ENCODE peak calls at places on chromosomes 16 and 17, in four cellular contexts. One of them, this sample, is unnamed.

GRCh38 chr16:81366316-81366932 is 51.7 kb downstream of the GAN start:
- DNase-seq in GM10248: peak
- DNase-seq in lower lobe of right lung: no peak
- DNase-seq in HCT116: peak
- DNase-seq in this sample: peak

GRCh38 chr16:88639231-88640038 is 1.1 kb downstream of the IL17C start:
- DNase-seq in GM10248: no peak
- DNase-seq in HCT116: no peak
- DNase-seq in lower lobe of right lung: peak
- DNase-seq in this sample: no peak

GRCh38 chr17:57255182-57255775 is 1.0 kb upstream of the MSI2 start:
- DNase-seq in HCT116: no peak
- DNase-seq in lower lobe of right lung: no peak
- DNase-seq in GM10248: no peak
- DNase-seq in this sample: no peak

GRCh38 chr16:1788708-1789100 is 4.8 kb downstream of the IGFALS start:
- DNase-seq in GM10248: no peak
- DNase-seq in lower lobe of right lung: peak
- DNase-seq in HCT116: no peak
- DNase-seq in this sample: no peak

GRCh38 chr16:57808589-57808988 is 6.3 kb upstream of the KIFC3 start:
- DNase-seq in GM10248: no peak
- DNase-seq in lower lobe of right lung: no peak
- DNase-seq in HCT116: no peak
- DNase-seq in this sample: no peak

GRCh38 chr17:72632026-72632684 is 460.3 kb downstream of the SLC39A11 start:
- DNase-seq in GM10248: no peak
- DNase-seq in HCT116: no peak
- DNase-seq in lower lobe of right lung: no peak
- DNase-seq in this sample: no peak

GRCh38 chr17:34998205-34998604 is 17.9 kb downstream of the LIG3 start:
- DNase-seq in GM10248: peak
- DNase-seq in HCT116: peak
- DNase-seq in lower lobe of right lung: peak
- DNase-seq in this sample: no peak

GRCh38 chr16:964696-965395 is 5.9 kb downstream of the LMF1 start:
- DNase-seq in lower lobe of right lung: peak
- DNase-seq in GM10248: no peak
- DNase-seq in HCT116: no peak
- DNase-seq in this sample: no peak

GRCh38 chr16:15970202-15970601 is 20.8 kb downstream of the ABCC1 start:
- DNase-seq in HCT116: no peak
- DNase-seq in GM10248: no peak
- DNase-seq in lower lobe of right lung: no peak
- DNase-seq in this sample: no peak

GRCh38 chr17:41801374-41802062 is 10.2 kb downstream of the P3H4 start:
- DNase-seq in HCT116: peak
- DNase-seq in GM10248: peak
- DNase-seq in lower lobe of right lung: peak
- DNase-seq in this sample: no peak

GRCh38 chr17:77127735-77128361 is 12.9 kb upstream of the SEC14L1 start:
- DNase-seq in GM10248: no peak
- DNase-seq in HCT116: no peak
- DNase-seq in lower lobe of right lung: peak
- DNase-seq in this sample: no peak

GRCh38 chr17:19002805-19003542 is 1.6 kb downstream of the FAM83G start:
- DNase-seq in lower lobe of right lung: no peak
- DNase-seq in GM10248: no peak
- DNase-seq in HCT116: no peak
- DNase-seq in this sample: no peak

GRCh38 chr17:77728022-77728671 is 230.4 kb upstream of the TNRC6C start:
- DNase-seq in GM10248: no peak
- DNase-seq in HCT116: peak
- DNase-seq in lower lobe of right lung: no peak
- DNase-seq in this sample: peak

GRCh38 chr17:78307887-78308633 is 51.8 kb downstream of the SOCS3 start:
- DNase-seq in lower lobe of right lung: no peak
- DNase-seq in GM10248: no peak
- DNase-seq in HCT116: no peak
- DNase-seq in this sample: no peak

GRCh38 chr17:33416131-33416530 is 123.0 kb upstream of the ASIC2 start:
- DNase-seq in lower lobe of right lung: no peak
- DNase-seq in HCT116: no peak
- DNase-seq in GM10248: no peak
- DNase-seq in this sample: no peak

GRCh38 chr17:44439168-44439567 is 49.7 kb upstream of the ITGA2B start:
- DNase-seq in GM10248: no peak
- DNase-seq in lower lobe of right lung: no peak
- DNase-seq in HCT116: no peak
- DNase-seq in this sample: no peak

GRCh38 chr16:78210305-78210704 is 110.9 kb downstream of the WWOX start:
- DNase-seq in GM10248: no peak
- DNase-seq in HCT116: peak
- DNase-seq in lower lobe of right lung: no peak
- DNase-seq in this sample: no peak

GRCh38 chr17:5846001-5846400 is 224.2 kb upstream of the WSCD1 start:
- DNase-seq in lower lobe of right lung: no peak
- DNase-seq in GM10248: no peak
- DNase-seq in HCT116: no peak
- DNase-seq in this sample: no peak

GRCh38 chr16:89297870-89298545 is 80.5 kb downstream of the ZNF778 start:
- DNase-seq in GM10248: no peak
- DNase-seq in HCT116: no peak
- DNase-seq in lower lobe of right lung: no peak
- DNase-seq in this sample: no peak

GRCh38 chr17:15233022-15233805 is 31.9 kb downstream of the PMP22 start:
- DNase-seq in HCT116: no peak
- DNase-seq in lower lobe of right lung: no peak
- DNase-seq in GM10248: no peak
- DNase-seq in this sample: peak
- TF ChIP-seq CTCF in HCT116: peak
- TF ChIP-seq CTCF in lower lobe of right lung: no peak
- TF ChIP-seq CTCF in GM10248: no peak
- TF ChIP-seq CTCF in this sample: peak

DNA sequence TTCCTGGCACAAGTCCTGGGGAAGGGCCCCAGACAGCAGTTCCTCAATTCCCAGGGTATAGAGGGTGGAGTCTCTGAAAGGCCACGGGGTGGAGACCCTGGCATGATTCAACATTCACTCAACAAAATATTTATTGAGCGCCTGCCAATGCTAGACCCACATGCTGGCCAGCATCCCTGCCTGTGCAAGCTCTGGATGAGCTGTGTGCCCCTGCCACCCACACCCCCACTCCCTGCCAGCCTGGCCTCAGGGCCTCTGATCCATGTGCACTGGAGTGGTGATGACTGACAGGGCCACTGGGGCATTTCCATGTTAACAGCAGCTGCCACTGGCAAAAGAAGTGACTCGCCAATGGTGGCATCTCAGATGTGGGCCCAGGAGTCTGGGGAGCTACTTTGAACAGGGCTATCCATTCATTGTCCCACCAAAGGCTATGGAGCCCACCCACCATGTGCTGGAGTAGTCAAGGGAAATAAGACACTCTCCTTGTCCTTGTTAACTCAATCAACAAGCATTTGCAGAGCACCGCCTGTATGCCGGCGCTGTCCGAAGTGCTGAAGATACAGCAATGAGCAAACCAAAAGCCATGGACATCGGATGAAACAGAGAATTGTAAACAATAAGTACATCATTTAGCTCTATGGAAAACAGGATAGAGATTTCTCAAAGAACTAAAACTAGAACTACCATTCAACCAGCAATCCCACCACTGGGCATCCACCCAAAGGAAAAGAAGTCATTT is 3.0 kb upstream of the PRSS22 start:
- DNase-seq in GM10248: no peak
- DNase-seq in lower lobe of right lung: no peak
- DNase-seq in HCT116: no peak
- DNase-seq in this sample: no peak
- TF ChIP-seq CTCF in GM10248: no peak
- TF ChIP-seq CTCF in lower lobe of right lung: no peak
- TF ChIP-seq CTCF in HCT116: no peak
- TF ChIP-seq CTCF in this sample: no peak

GRCh38 chr16:4339909-4340308 is 11.2 kb downstream of the PAM16 start:
- DNase-seq in GM10248: no peak
- DNase-seq in lower lobe of right lung: peak
- DNase-seq in HCT116: no peak
- DNase-seq in this sample: no peak
- TF ChIP-seq CTCF in GM10248: no peak
- TF ChIP-seq CTCF in lower lobe of right lung: peak
- TF ChIP-seq CTCF in HCT116: no peak
- TF ChIP-seq CTCF in this sample: no peak

GRCh38 chr17:48908047-48908843 is at the start of gene UBE2Z:
- DNase-seq in lower lobe of right lung: peak
- DNase-seq in GM10248: peak
- DNase-seq in HCT116: peak
- DNase-seq in this sample: peak
- TF ChIP-seq CTCF in lower lobe of right lung: peak
- TF ChIP-seq CTCF in GM10248: no peak
- TF ChIP-seq CTCF in HCT116: no peak
- TF ChIP-seq CTCF in this sample: no peak

DNA sequence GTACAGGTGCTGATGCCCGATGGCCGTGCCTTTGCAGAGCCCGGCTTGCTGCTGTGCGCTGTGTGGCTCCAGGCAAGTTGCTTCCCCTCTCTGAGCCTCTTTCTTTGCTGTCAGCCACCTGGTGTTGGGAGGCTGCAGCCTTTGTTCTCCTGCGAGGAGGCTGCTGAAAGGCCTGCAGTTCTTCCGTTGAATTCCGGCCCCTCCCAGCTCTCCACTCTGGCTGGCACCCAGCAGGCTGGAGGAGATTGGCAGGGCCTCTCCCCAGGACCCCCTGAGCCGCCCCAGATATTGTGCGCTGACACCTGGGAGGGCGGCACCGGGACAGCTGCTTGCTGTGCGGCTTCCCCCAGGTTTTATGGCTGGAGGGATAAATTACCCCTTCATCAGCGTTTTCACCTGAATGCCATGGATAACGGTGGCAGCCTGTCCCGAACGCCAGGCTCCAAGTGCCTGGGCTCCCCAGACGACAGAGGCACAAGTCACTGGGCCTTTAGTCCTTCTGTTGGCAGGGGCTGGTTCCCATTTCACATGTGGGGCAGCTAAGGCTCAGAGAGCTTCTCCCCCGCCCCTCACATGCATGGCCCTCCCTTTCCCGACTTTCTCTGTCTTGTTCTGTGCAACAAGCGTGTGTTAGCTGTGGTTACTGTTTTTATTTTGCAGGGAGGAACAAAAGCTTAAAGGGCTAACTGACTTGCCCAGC is 35.1 kb upstream of the GSE1 start:
- DNase-seq in GM10248: no peak
- DNase-seq in lower lobe of right lung: no peak
- DNase-seq in HCT116: no peak
- DNase-seq in this sample: no peak
- TF ChIP-seq CTCF in GM10248: no peak
- TF ChIP-seq CTCF in lower lobe of right lung: no peak
- TF ChIP-seq CTCF in HCT116: no peak
- TF ChIP-seq CTCF in this sample: no peak

DNA sequence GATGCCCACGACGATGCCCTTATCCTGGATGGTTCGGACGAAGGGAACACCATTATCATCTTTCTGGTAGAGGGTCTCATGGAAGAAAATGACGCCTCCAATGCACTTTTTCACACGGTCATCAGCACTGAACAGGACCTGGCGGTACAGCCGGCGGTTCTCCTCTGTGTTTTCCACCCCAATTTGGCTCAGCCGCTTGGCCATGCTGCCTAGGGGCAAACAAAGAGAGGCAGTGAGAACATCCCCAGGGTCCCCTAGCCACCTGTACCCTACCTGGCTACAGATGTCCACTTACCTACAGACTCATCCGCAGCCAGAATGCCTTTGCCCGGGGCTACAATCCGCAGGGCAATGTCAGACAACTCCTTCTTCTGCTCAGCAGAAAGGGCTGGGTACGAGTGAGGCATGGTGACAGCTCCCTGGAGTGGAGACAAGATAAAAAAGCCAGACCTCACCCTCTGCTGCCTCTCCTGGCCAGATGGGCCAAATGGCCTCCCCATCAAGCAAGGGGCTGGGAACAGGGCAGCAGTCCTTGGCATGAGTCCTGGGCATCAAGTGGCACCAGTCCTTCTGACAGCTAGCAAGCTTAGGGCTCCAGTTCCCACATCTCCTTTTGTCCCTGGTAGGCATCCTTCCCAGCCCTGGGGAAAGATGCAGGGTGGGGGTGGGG is 1.4 kb downstream of the ALDOC start:
- DNase-seq in HCT116: no peak
- DNase-seq in lower lobe of right lung: no peak
- DNase-seq in GM10248: no peak
- DNase-seq in this sample: no peak
- TF ChIP-seq CTCF in HCT116: no peak
- TF ChIP-seq CTCF in lower lobe of right lung: no peak
- TF ChIP-seq CTCF in GM10248: peak
- TF ChIP-seq CTCF in this sample: no peak

DNA sequence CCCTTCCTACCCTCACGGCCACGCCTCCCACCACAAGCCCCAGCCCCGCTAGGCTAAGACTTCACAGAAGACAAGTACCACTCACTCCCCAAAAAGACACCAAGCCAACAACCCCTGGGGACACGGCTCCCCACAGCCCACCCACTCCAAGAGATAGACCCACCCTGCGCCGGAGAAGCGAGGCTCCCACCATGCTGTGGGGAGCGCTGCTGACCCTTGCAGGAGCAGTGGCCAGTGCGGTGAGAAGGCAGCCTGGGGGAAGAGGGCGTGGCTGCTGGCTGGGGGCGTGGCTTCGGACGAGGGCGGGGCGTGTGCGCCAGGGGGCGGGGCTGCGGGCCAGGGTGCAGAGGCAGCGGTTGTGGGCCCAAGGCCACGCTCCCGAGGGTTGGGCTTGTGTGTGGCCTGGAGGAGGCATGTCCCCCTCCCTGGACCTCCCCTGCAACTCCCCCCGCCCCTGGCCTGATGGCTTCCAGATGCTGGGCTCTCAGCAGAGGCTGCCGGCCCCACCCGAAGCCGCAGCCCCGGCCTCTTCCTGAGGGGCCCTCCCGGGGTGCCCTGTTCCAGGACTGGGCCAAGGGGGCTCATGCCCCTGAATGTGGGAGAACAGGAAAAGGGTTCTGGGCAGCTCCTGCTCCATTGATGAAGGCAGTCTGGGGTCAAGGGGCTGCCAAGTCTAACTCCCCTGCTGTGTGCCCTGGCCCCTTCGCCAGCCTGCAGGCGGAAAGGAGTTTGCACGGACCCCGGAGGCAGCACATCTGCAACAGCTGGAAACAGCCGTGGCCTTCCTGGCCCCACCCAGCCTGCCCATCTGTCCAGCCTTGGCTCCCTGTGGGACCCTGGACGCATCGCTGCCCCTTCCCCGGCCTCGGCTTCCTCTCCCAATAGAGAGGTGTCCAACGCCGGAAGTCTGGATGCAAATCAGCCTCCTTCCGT is 9.1 kb downstream of the TFAP4 start:
- DNase-seq in HCT116: peak
- DNase-seq in lower lobe of right lung: peak
- DNase-seq in GM10248: no peak
- DNase-seq in this sample: peak
- TF ChIP-seq CTCF in HCT116: no peak
- TF ChIP-seq CTCF in lower lobe of right lung: no peak
- TF ChIP-seq CTCF in GM10248: no peak
- TF ChIP-seq CTCF in this sample: no peak

This sample was measured in HFF-Myc.